ENCODE peak calls at places on chromosomes 11 and 22, in six cellular contexts. E, D, X, M, F and T are unnamed samples.

GRCh38 chr22:19998232-19998951 is 18.2 kb downstream of the ARVCF start:
- DNase-seq in F (no peak), X (peak), D (no peak), E (no peak), M (no peak), T (peak)

GRCh38 chr11:118223992-118224391 is 819 bp downstream of the JAML start:
- DNase-seq in F (no peak), D (no peak), X (no peak), E (no peak), M (no peak), T (no peak)

GRCh38 chr11:92955900-92956299 is 13.6 kb upstream of the MTNR1B start:
- DNase-seq in M (no peak), E (no peak), F (no peak), X (no peak), D (no peak), T (no peak)

GRCh38 chr11:133916790-133917440 is 39.9 kb downstream of the IGSF9B start:
- DNase-seq in X (no peak), F (no peak), E (no peak), D (no peak), M (no peak), T (no peak)

GRCh38 chr11:65498977-65499712 is at the start of gene MALAT1:
- DNase-seq in F (peak), X (peak), D (peak), M (peak), E (peak), T (peak)

GRCh38 chr11:100878474-100878873 is 191.4 kb downstream of the ARHGAP42 start:
- DNase-seq in F (no peak), E (no peak), X (no peak), M (no peak), D (peak), T (no peak)

GRCh38 chr11:68977781-68978625 is 2.8 kb downstream of the MRGPRD start:
- DNase-seq in F (no peak), E (no peak), D (no peak), X (no peak), M (no peak), T (no peak)

GRCh38 chr11:10487002-10487647 is 32.1 kb downstream of the AMPD3 start:
- DNase-seq in E (no peak), F (no peak), M (no peak), D (no peak), X (no peak), T (no peak)

GRCh38 chr11:133163463-133164419 is 368.6 kb downstream of the OPCML start:
- DNase-seq in F (no peak), X (no peak), D (peak), E (peak), M (no peak), T (peak)

GRCh38 chr11:58863697-58864096 is 19.2 kb upstream of the GLYATL2 start:
- DNase-seq in M (no peak), F (no peak), X (no peak), E (no peak), D (no peak), T (no peak)

GRCh38 chr11:67277231-67277961 is 11.1 kb downstream of the GRK2 start:
- DNase-seq in D (peak), F (peak), E (no peak), M (peak), X (no peak), T (peak)

GRCh38 chr11:36210529-36210928 is 78.7 kb downstream of the COMMD9 start:
- DNase-seq in D (no peak), E (no peak), X (no peak), F (no peak), M (no peak), T (no peak)

GRCh38 chr11:63869171-63869591 is 30.3 kb downstream of the MARK2 start:
- DNase-seq in E (no peak), M (no peak), F (peak), D (no peak), X (no peak), T (no peak)

GRCh38 chr22:41517172-41518047 is 26.9 kb downstream of the POLR3H start:
- DNase-seq in E (peak), F (peak), M (peak), X (peak), D (peak), T (peak)

GRCh38 chr11:111526501-111526900 is 11.9 kb downstream of the HOATZ start:
- DNase-seq in M (no peak), E (no peak), X (no peak), D (peak), F (no peak), T (no peak)

GRCh38 chr11:61963282-61964057 is 4.0 kb downstream of the FTH1 start:
- DNase-seq in F (no peak), M (no peak), X (no peak), D (no peak), E (no peak), T (peak)

GRCh38 chr22:39994566-39995345 is at the start of gene FAM83F:
- DNase-seq in X (no peak), E (no peak), D (no peak), F (peak), M (peak), T (no peak)

GRCh38 chr11:67545280-67545679 is 22.0 kb upstream of the CABP2 start:
- DNase-seq in M (no peak), D (no peak), E (peak), X (no peak), F (peak), T (peak)

GRCh38 chr22:37726240-37726887 is 29.5 kb downstream of the TRIOBP start:
- DNase-seq in F (no peak), X (no peak), D (no peak), M (no peak), E (no peak), T (peak)

GRCh38 chr11:70672991-70673670 is 274.8 kb downstream of the CTTN start:
- DNase-seq in M (no peak), E (no peak), X (no peak), F (no peak), D (no peak), T (no peak)

GRCh38 chr11:5197538-5197937 is 2.9 kb downstream of the OR51V1 start:
- DNase-seq in X (no peak), F (no peak), D (no peak), E (no peak), M (no peak), T (no peak)

GRCh38 chr11:98940913-98941312 is 79.8 kb upstream of the CNTN5 start:
- DNase-seq in E (peak), D (no peak), F (no peak), M (peak), X (no peak), T (no peak)

GRCh38 chr11:65213322-65214211 is 31.8 kb downstream of the CAPN1 start:
- DNase-seq in X (no peak), M (no peak), F (no peak), D (peak), E (no peak), T (no peak)

GRCh38 chr22:45889539-45890350 is 87.2 kb downstream of the WNT7B start:
- DNase-seq in D (no peak), X (peak), E (no peak), F (no peak), M (no peak), T (no peak)